ENCODE peak calls at places on chromosomes 2 and 18, in eight cellular contexts. B is astrocyte; J is CD4-positive, alpha-beta T cell; C is dorsolateral prefrontal cortex; U is endodermal cell; X is K562; D is Panc1; P is RWPE2. R is an unnamed sample.

GRCh38 chr18:32934201-32934600 is 161.4 kb upstream of the KLHL14 start:
- DNase-seq in C (no peak), D (no peak), X (no peak), J (no peak), P (no peak), B (no peak), U (no peak), R (no peak)

GRCh38 chr2:169476459-169476858 is 2.8 kb upstream of the BBS5 start:
- DNase-seq in P (no peak), U (no peak), J (no peak), D (no peak), B (peak; percentile 46), X (no peak), C (no peak), R (no peak)

GRCh38 chr2:176018708-176019107 is 16.6 kb upstream of the LNPK start:
- DNase-seq in J (no peak), C (no peak), P (no peak), X (peak; percentile 57), D (no peak), B (no peak), U (no peak), R (no peak)

GRCh38 chr2:102033028-102033749 is 41.4 kb downstream of the IL1R2 start:
- DNase-seq in J (peak; percentile 11), P (no peak), D (no peak), C (no peak), B (peak; percentile 93), U (no peak), X (no peak), R (peak; percentile 79)

GRCh38 chr2:40955635-40956034 is 503.7 kb upstream of the SLC8A1 start:
- DNase-seq in U (no peak), X (no peak), B (no peak), C (no peak), D (no peak), J (no peak), P (no peak), R (no peak)

GRCh38 chr2:46042207-46042637 is 255.0 kb upstream of the EPAS1 start:
- DNase-seq in J (no peak), D (no peak), C (no peak), B (no peak), U (no peak), P (no peak), X (no peak), R (no peak)

GRCh38 chr18:11955299-11956029 is 25.8 kb upstream of the IMPA2 start:
- DNase-seq in D (no peak), J (no peak), P (no peak), C (peak; percentile 49), U (peak; percentile 79), X (peak; percentile 55), B (peak; percentile 87), R (peak; percentile 85)

GRCh38 chr2:24513672-24514071 is 22.6 kb downstream of the NCOA1 start:
- DNase-seq in X (no peak), D (no peak), U (no peak), C (no peak), B (peak; percentile 22), J (no peak), P (no peak), R (no peak)

GRCh38 chr18:41872206-41872605 is 82.8 kb upstream of the PIK3C3 start:
- DNase-seq in J (no peak), B (no peak), U (no peak), C (no peak), X (no peak), D (no peak), P (no peak), R (no peak)

GRCh38 chr2:174812037-174812436 is 47.8 kb upstream of the CHRNA1 start:
- DNase-seq in J (no peak), C (no peak), X (no peak), U (no peak), B (no peak), D (no peak), P (no peak), R (no peak)

GRCh38 chr18:33440011-33440383 is 524 bp downstream of the CCDC178 start:
- DNase-seq in B (peak; percentile 64), X (peak; percentile 33), P (no peak), J (no peak), C (peak; percentile 50), D (no peak), U (peak; percentile 88), R (peak; percentile 34)

GRCh38 chr2:96769816-96770215 is 9.1 kb downstream of the CNNM4 start:
- DNase-seq in X (no peak), D (no peak), P (no peak), U (no peak), C (peak; percentile 63), J (no peak), B (no peak), R (peak; percentile 59)

GRCh38 chr2:96764253-96764637 is 3.5 kb downstream of the CNNM4 start:
- DNase-seq in J (no peak), P (no peak), B (no peak), X (peak; percentile 37), D (no peak), C (no peak), U (peak; percentile 70), R (peak; percentile 55)

GRCh38 chr2:96770451-96770850 is 9.7 kb downstream of the CNNM4 start:
- DNase-seq in C (no peak), P (no peak), J (no peak), D (no peak), U (no peak), X (no peak), B (no peak), R (no peak)

GRCh38 chr2:96767135-96767871 is 6.6 kb downstream of the CNNM4 start:
- DNase-seq in X (no peak), J (no peak), B (no peak), C (no peak), U (no peak), D (no peak), P (no peak), R (no peak)

GRCh38 chr2:96768083-96768561 is 7.4 kb downstream of the CNNM4 start:
- DNase-seq in B (no peak), U (no peak), J (no peak), D (no peak), P (no peak), C (no peak), X (no peak), R (no peak)
- H3K27ac ChIP-seq in B (no peak overlapping the region), U (no peak overlapping the region), J (no peak overlapping the region), D (peak overlapping the region; percentile 42), P (no peak overlapping the region), C (no peak overlapping the region), X (no peak overlapping the region), R (no peak overlapping the region)

GRCh38 chr2:9649261-9649660 is 18.5 kb upstream of the YWHAQ start:
- DNase-seq in P (no peak), D (no peak), B (no peak), U (peak; percentile 67), C (no peak), X (no peak), J (no peak), R (no peak)
- H3K27ac ChIP-seq in P (no peak overlapping the region), D (no peak overlapping the region), B (no peak overlapping the region), U (no peak overlapping the region), C (no peak overlapping the region), X (no peak overlapping the region), J (no peak overlapping the region), R (no peak overlapping the region)

GRCh38 chr2:216192931-216193330 is 83.8 kb downstream of the XRCC5 start:
- DNase-seq in B (no peak), P (no peak), U (no peak), X (no peak), C (no peak), D (no peak), J (no peak), R (no peak)

GRCh38 chr2:216194013-216194412 is 84.9 kb downstream of the XRCC5 start:
- DNase-seq in B (no peak), D (no peak), J (no peak), C (no peak), X (no peak), U (no peak), P (no peak), R (no peak)

GRCh38 chr2:216192181-216192580 is 83.0 kb downstream of the XRCC5 start:
- DNase-seq in X (no peak), B (no peak), D (no peak), C (no peak), J (no peak), P (no peak), U (no peak), R (no peak)

GRCh38 chr2:216195565-216195978 is 86.4 kb downstream of the XRCC5 start:
- DNase-seq in C (no peak), X (no peak), P (no peak), J (no peak), U (no peak), B (peak; percentile 93), D (no peak), R (no peak)

GRCh38 chr2:216194561-216194960 is 85.4 kb downstream of the XRCC5 start:
- DNase-seq in D (no peak), B (no peak), X (no peak), J (no peak), U (no peak), P (no peak), C (no peak), R (no peak)
- H3K27ac ChIP-seq in D (no peak overlapping the region), B (peak overlapping the region; percentile 89), X (no peak overlapping the region), J (no peak overlapping the region), U (no peak overlapping the region), P (peak overlapping the region; percentile 3), C (no peak overlapping the region), R (no peak overlapping the region)

GRCh38 chr2:206232287-206233035 is 42.0 kb upstream of the ZDBF2 start:
- DNase-seq in C (no peak), D (no peak), J (no peak), U (no peak), X (no peak), P (no peak), B (no peak), R (no peak)

GRCh38 chr2:206225435-206226232 is 48.8 kb upstream of the ZDBF2 start:
- DNase-seq in X (no peak), U (no peak), D (no peak), P (no peak), C (no peak), J (no peak), B (no peak), R (no peak)

GRCh38 chr2:206231669-206232286 is 42.7 kb upstream of the ZDBF2 start:
- DNase-seq in J (no peak), P (no peak), U (no peak), D (no peak), C (no peak), X (no peak), B (no peak), R (no peak)

GRCh38 chr2:206230060-206230890 is 44.2 kb upstream of the ZDBF2 start:
- DNase-seq in J (no peak), U (peak; percentile 84), D (no peak), X (no peak), B (no peak), C (no peak), P (no peak), R (no peak)

DNA sequence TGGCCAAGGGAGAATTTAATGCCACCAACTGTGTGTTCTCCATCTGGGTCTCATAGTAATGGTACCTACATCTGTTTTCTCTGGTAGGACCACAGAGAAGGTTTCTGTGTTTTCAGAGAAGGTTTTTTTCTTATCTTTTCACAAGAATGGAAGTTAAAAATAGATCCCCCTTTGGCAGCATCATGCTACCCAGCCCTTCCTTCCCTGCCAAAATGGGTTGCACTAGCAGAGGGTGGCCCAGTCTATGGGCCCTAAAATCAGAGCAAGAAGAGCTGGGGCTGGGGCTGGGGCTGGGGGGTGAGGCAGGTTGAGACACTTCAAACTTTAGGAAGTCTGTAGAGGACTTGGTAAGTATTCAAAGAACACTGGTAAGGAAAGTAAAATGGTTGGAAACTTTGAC is 44.8 kb upstream of the ZDBF2 start:
- DNase-seq in U (no peak), J (no peak), P (no peak), C (no peak), X (no peak), D (no peak), B (no peak), R (no peak)
- H3K27ac ChIP-seq in U (no peak overlapping the region), J (no peak overlapping the region), P (no peak overlapping the region), C (no peak overlapping the region), X (no peak overlapping the region), D (no peak overlapping the region), B (no peak overlapping the region), R (no peak overlapping the region)